ENCODE peak calls at places on chromosomes 16 and 17, in four cellular contexts. O is ELF-1, A is fibroblast of the conjunctiva, F is head of caudate nucleus. Y is an unnamed sample.

GRCh38 chr17:38886643-38887010 is 16.8 kb downstream of the LASP1 start:
- DNase-seq in O (no peak), A (no peak), F (no peak), Y (no peak)

GRCh38 chr16:81599034-81599744 is 154.6 kb downstream of the CMIP start:
- DNase-seq in O (no peak), A (no peak), F (no peak), Y (no peak)

GRCh38 chr16:66569827-66570405 is 3.7 kb downstream of the CMTM1 start:
- DNase-seq in O (no peak), A (peak; percentile 49), F (no peak), Y (no peak)

GRCh38 chr16:11101283-11101682 is 154.7 kb downstream of the SOCS1 start:
- DNase-seq in O (no peak), A (no peak), F (no peak), Y (no peak)

GRCh38 chr17:82964851-82965341 is 114.5 kb upstream of the METRNL start:
- DNase-seq in O (no peak), A (no peak), F (no peak), Y (no peak)

GRCh38 chr16:71383054-71383773 is 24.7 kb downstream of the CALB2 start:
- DNase-seq in O (peak; percentile 58), A (no peak), F (no peak), Y (no peak)

GRCh38 chr17:2867441-2868424 is 71.5 kb downstream of the RAP1GAP2 start:
- DNase-seq in O (peak; percentile 87), A (peak; percentile 71), F (no peak), Y (peak; percentile 39)

GRCh38 chr17:39614545-39615157 is 6.9 kb upstream of the NEUROD2 start:
- DNase-seq in O (no peak), A (no peak), F (no peak), Y (no peak)

GRCh38 chr16:85394511-85395206 is 218.5 kb upstream of the GSE1 start:
- DNase-seq in O (no peak), A (no peak), F (peak; percentile 6), Y (no peak)

GRCh38 chr17:82959990-82960418 is 119.4 kb upstream of the METRNL start:
- DNase-seq in O (no peak), A (no peak), F (no peak), Y (no peak)

GRCh38 chr17:44363613-44364159 is at the start of gene FAM171A2:
- DNase-seq in O (peak; percentile 52), A (no peak), F (peak; percentile 63), Y (no peak)

GRCh38 chr17:70021726-70022125 is 53.3 kb upstream of the KCNJ16 start:
- DNase-seq in O (no peak), A (no peak), F (no peak), Y (no peak)

GRCh38 chr17:77873518-77874302 is 84.8 kb upstream of the TNRC6C start:
- DNase-seq in O (no peak), A (no peak), F (no peak), Y (no peak)

GRCh38 chr16:27576729-27577128 is 26.8 kb downstream of the KATNIP start:
- DNase-seq in O (no peak), A (no peak), F (no peak), Y (no peak)

GRCh38 chr16:84959045-84959576 is 52.2 kb downstream of the ZDHHC7 start:
- DNase-seq in O (no peak), A (no peak), F (no peak), Y (no peak)

GRCh38 chr17:72477529-72477928 is 356.7 kb downstream of the SOX9 start:
- DNase-seq in O (peak; percentile 39), A (no peak), F (no peak), Y (no peak)

GRCh38 chr16:73949574-73950348 is 346.9 kb upstream of the PSMD7 start:
- DNase-seq in O (no peak), A (peak; percentile 96), F (no peak), Y (peak; percentile 95)

GRCh38 chr16:85796599-85796998 is 2.7 kb downstream of the EMC8 start:
- DNase-seq in O (no peak), A (no peak), F (no peak), Y (no peak)

GRCh38 chr17:63102034-63102433 is 136.0 kb downstream of the TANC2 start:
- DNase-seq in O (no peak), A (no peak), F (no peak), Y (no peak)

GRCh38 chr17:78133971-78134898 is 3.7 kb downstream of the TMC8 start:
- DNase-seq in O (peak; percentile 88), A (no peak), F (peak; percentile 51), Y (no peak)

Y was measured in AG09319.